ENCODE peak calls at places on chromosomes 13 and 19, in four cellular contexts. One of them, this sample, is unnamed.

GRCh38 chr19:16615788-16616187 is 12.2 kb downstream of the MED26 start:
- DNase-seq in AG08395: no peak
- DNase-seq in pulmonary artery endothelial cell: no peak
- DNase-seq in adrenal gland: no peak
- DNase-seq in this sample: no peak

GRCh38 chr19:5988520-5989387 is 10.8 kb upstream of the RANBP3 start:
- DNase-seq in AG08395: no peak
- DNase-seq in adrenal gland: no peak
- DNase-seq in pulmonary artery endothelial cell: no peak
- DNase-seq in this sample: no peak

GRCh38 chr13:43720780-43721397 is 65.9 kb downstream of the ENOX1 start:
- DNase-seq in adrenal gland: no peak
- DNase-seq in pulmonary artery endothelial cell: no peak
- DNase-seq in AG08395: peak; percentile 4
- DNase-seq in this sample: no peak

GRCh38 chr13:76886005-76886291 is 257 bp downstream of the KCTD12 start:
- DNase-seq in pulmonary artery endothelial cell: no peak
- DNase-seq in adrenal gland: no peak
- DNase-seq in AG08395: no peak
- DNase-seq in this sample: peak; percentile 24

GRCh38 chr19:1523412-1524205 is at the start of gene PLK5:
- DNase-seq in AG08395: no peak
- DNase-seq in adrenal gland: no peak
- DNase-seq in pulmonary artery endothelial cell: no peak
- DNase-seq in this sample: no peak

GRCh38 chr19:13260883-13261653 is 110.9 kb downstream of the IER2 start:
- DNase-seq in pulmonary artery endothelial cell: no peak
- DNase-seq in AG08395: peak; percentile 95
- DNase-seq in adrenal gland: peak; percentile 60
- DNase-seq in this sample: no peak

GRCh38 chr13:71864094-71864980 is 2.7 kb downstream of the DACH1 start:
- DNase-seq in adrenal gland: peak; percentile 79
- DNase-seq in AG08395: no peak
- DNase-seq in pulmonary artery endothelial cell: no peak
- DNase-seq in this sample: no peak

GRCh38 chr19:38529610-38530009 is 88.1 kb downstream of the MAP4K1 start:
- DNase-seq in adrenal gland: no peak
- DNase-seq in pulmonary artery endothelial cell: no peak
- DNase-seq in AG08395: no peak
- DNase-seq in this sample: no peak

GRCh38 chr13:37105251-37105714 is at the start of gene CSNK1A1L:
- DNase-seq in adrenal gland: no peak
- DNase-seq in pulmonary artery endothelial cell: no peak
- DNase-seq in AG08395: no peak
- DNase-seq in this sample: no peak

GRCh38 chr19:47356900-47357299 is 7.8 kb downstream of the DHX34 start:
- DNase-seq in adrenal gland: no peak
- DNase-seq in AG08395: no peak
- DNase-seq in pulmonary artery endothelial cell: no peak
- DNase-seq in this sample: no peak

GRCh38 chr13:97122381-97122996 is 99.6 kb upstream of the MBNL2 start:
- DNase-seq in adrenal gland: no peak
- DNase-seq in pulmonary artery endothelial cell: peak; percentile 35
- DNase-seq in AG08395: peak; percentile 53
- DNase-seq in this sample: no peak

GRCh38 chr19:52722062-52723005 is 12.5 kb downstream of the ZNF611 start:
- DNase-seq in adrenal gland: peak; percentile 16
- DNase-seq in pulmonary artery endothelial cell: peak; percentile 81
- DNase-seq in AG08395: peak; percentile 83
- DNase-seq in this sample: no peak

GRCh38 chr13:111008351-111008750 is 93.5 kb upstream of the ANKRD10 start:
- DNase-seq in AG08395: no peak
- DNase-seq in adrenal gland: no peak
- DNase-seq in pulmonary artery endothelial cell: no peak
- DNase-seq in this sample: no peak

GRCh38 chr19:46081928-46082727 is 41.3 kb upstream of the IGFL4 start:
- DNase-seq in AG08395: peak; percentile 70
- DNase-seq in pulmonary artery endothelial cell: no peak
- DNase-seq in adrenal gland: peak; percentile 55
- DNase-seq in this sample: peak; percentile 26

GRCh38 chr19:870963-871401 is 11.5 kb downstream of the CFD start:
- DNase-seq in AG08395: no peak
- DNase-seq in pulmonary artery endothelial cell: no peak
- DNase-seq in adrenal gland: no peak
- DNase-seq in this sample: no peak

GRCh38 chr13:98284677-98285076 is 107.6 kb upstream of the RNF113B start:
- DNase-seq in pulmonary artery endothelial cell: no peak
- DNase-seq in adrenal gland: no peak
- DNase-seq in AG08395: no peak
- DNase-seq in this sample: no peak

GRCh38 chr19:55486043-55486970 is 1.3 kb downstream of the NAT14 start:
- DNase-seq in AG08395: no peak
- DNase-seq in adrenal gland: peak; percentile 59
- DNase-seq in pulmonary artery endothelial cell: no peak
- DNase-seq in this sample: no peak

GRCh38 chr19:5018224-5019015 is 49.5 kb downstream of the KDM4B start:
- DNase-seq in AG08395: peak; percentile 82
- DNase-seq in pulmonary artery endothelial cell: no peak
- DNase-seq in adrenal gland: no peak
- DNase-seq in this sample: no peak

GRCh38 chr19:17889609-17890214 is 18.0 kb downstream of the SLC5A5 start:
- DNase-seq in pulmonary artery endothelial cell: peak; percentile 15
- DNase-seq in adrenal gland: peak; percentile 38
- DNase-seq in AG08395: peak; percentile 77
- DNase-seq in this sample: peak; percentile 67

This sample was measured in neuronal stem cell.